ENCODE peak calls at places on chromosomes 13 and 19, in five cellular contexts. M is K562, D is GM12878, R is SK-N-SH, V is HepG2. H is an unnamed sample.

GRCh38 chr19:7725791-7726190 is 6.1 kb downstream of the CLEC4G start:
- DNase-seq in M (no peak), D (no peak), R (no peak), V (no peak), H (no peak)

GRCh38 chr19:44955500-44956439 is 590 bp downstream of the CLPTM1 start:
- DNase-seq in M (peak), D (no peak), R (no peak), V (no peak), H (no peak)

GRCh38 chr13:67574320-67575233 is 344.4 kb upstream of the PCDH9 start:
- DNase-seq in M (no peak), D (no peak), R (no peak), V (no peak), H (peak)

GRCh38 chr13:95485045-95485517 is 67.4 kb upstream of the CLDN10 start:
- DNase-seq in M (peak), D (no peak), R (peak), V (peak), H (peak)

GRCh38 chr13:21150013-21150412 is 26.3 kb downstream of the SKA3 start:
- DNase-seq in M (no peak), D (no peak), R (no peak), V (no peak), H (no peak)

GRCh38 chr19:46082728-46083050 is 41.8 kb downstream of the IGFL3 start:
- DNase-seq in M (no peak), D (no peak), R (no peak), V (no peak), H (no peak)

GRCh38 chr13:101272886-101273285 is 143.4 kb downstream of the NALCN start:
- DNase-seq in M (no peak), D (no peak), R (no peak), V (no peak), H (no peak)

GRCh38 chr19:43470288-43470687 is 4.9 kb upstream of the LYPD3 start:
- DNase-seq in M (no peak), D (no peak), R (peak), V (no peak), H (peak)

GRCh38 chr13:110409581-110409992 is 102.5 kb downstream of the COL4A2 start:
- DNase-seq in M (no peak), D (no peak), R (no peak), V (no peak), H (peak)

GRCh38 chr19:34241513-34242337 is 12.6 kb upstream of the GARRE1 start:
- DNase-seq in M (peak), D (no peak), R (no peak), V (peak), H (no peak)

GRCh38 chr13:44237276-44237767 is 136.3 kb upstream of the SERP2 start:
- DNase-seq in M (no peak), D (peak), R (peak), V (no peak), H (peak)

GRCh38 chr13:114119196-114119595 is 13.2 kb downstream of the RASA3 start:
- DNase-seq in M (no peak), D (no peak), R (peak), V (peak), H (peak)

GRCh38 chr19:12726988-12727316 is 3.2 kb upstream of the TNPO2 start:
- DNase-seq in M (no peak), D (no peak), R (no peak), V (no peak), H (no peak)

GRCh38 chr19:1882786-1883692 is 2.3 kb downstream of the ABHD17A start:
- DNase-seq in M (no peak), D (no peak), R (no peak), V (no peak), H (no peak)

GRCh38 chr13:41610426-41610825 is 153.1 kb downstream of the RGCC start:
- DNase-seq in M (no peak), D (no peak), R (no peak), V (peak), H (peak)
- TF ChIP-seq MXI1 in M (no peak), D (no peak), R (no peak), V (no peak), H (no peak)

GRCh38 chr13:32414580-32414979 is 13.3 kb downstream of the N4BP2L1 start:
- DNase-seq in M (no peak), D (no peak), R (no peak), V (no peak), H (no peak)

GRCh38 chr13:32417995-32418394 is 9.9 kb downstream of the N4BP2L1 start:
- DNase-seq in M (no peak), D (no peak), R (no peak), V (no peak), H (no peak)

GRCh38 chr13:32413284-32413683 is 14.6 kb downstream of the N4BP2L1 start:
- DNase-seq in M (no peak), D (no peak), R (no peak), V (no peak), H (no peak)

GRCh38 chr13:32419862-32420261 is 8.1 kb downstream of the N4BP2L1 start:
- DNase-seq in M (no peak), D (no peak), R (no peak), V (no peak), H (no peak)

DNA sequence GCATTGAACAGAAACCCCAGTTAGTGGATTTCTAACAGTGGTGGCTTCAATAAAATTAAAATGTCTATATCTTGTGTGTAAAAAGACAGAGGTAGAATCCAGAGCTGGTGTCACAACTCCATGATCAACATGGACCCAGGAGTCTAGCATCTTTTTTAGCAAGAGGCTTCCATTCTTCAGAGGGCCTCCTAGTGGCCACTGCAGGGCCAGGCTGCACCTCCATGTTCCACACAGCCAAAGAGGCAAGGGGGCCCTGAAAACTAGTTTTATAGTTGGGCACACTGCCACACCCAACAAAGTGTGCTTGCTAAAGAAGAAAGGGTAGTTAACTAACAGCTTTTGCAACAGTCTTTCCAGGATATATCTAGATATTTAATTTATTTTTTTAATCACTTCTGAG is 12.9 kb downstream of the N4BP2L1 start:
- DNase-seq in M (peak), D (no peak), R (peak), V (no peak), H (no peak)
- TF ChIP-seq MXI1 in M (no peak), D (no peak), R (no peak), V (no peak), H (no peak)

GRCh38 chr19:40348961-40349507 is 539 bp downstream of the PLD3 start:
- DNase-seq in M (peak), D (no peak), R (peak), V (peak), H (peak)
- TF ChIP-seq MXI1 in M (no peak), D (no peak), R (peak), V (no peak), H (no peak)

GRCh38 chr13:51645154-51645650 is 60.9 kb downstream of the WDFY2 start:
- DNase-seq in M (no peak), D (no peak), R (no peak), V (no peak), H (peak)
- TF ChIP-seq MXI1 in M (no peak), D (no peak), R (no peak), V (no peak), H (no peak)

GRCh38 chr13:96963786-96964475 is 30.3 kb downstream of the OXGR1 start:
- DNase-seq in M (no peak), D (no peak), R (no peak), V (no peak), H (no peak)

GRCh38 chr13:96967248-96967745 is 27.0 kb downstream of the OXGR1 start:
- DNase-seq in M (peak), D (no peak), R (no peak), V (peak), H (no peak)

GRCh38 chr13:96966415-96967102 is 27.7 kb downstream of the OXGR1 start:
- DNase-seq in M (no peak), D (no peak), R (no peak), V (no peak), H (no peak)

DNA sequence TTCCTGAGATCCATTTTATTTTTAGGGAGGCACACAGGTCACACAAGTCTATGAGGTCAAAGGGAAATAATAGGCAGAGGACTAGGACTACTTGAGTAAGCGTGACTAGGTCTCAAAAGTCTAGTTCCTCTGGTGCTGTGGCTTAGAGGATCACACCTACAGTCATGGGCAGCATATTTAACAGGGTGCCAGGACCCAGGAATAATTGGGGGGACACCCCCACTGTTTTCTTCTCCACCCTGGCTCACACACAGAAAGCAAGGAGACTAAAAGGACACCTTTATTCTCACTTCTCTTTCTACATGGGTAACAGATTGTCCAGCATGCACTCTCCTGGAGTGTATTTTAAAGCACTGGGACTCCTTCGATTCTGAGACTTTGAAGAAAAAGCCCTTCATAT is 26.2 kb downstream of the OXGR1 start:
- DNase-seq in M (no peak), D (no peak), R (no peak), V (no peak), H (no peak)
- TF ChIP-seq MXI1 in M (no peak), D (no peak), R (no peak), V (no peak), H (no peak)

GRCh38 chr13:34207334-34207733 is 389.4 kb downstream of the RFC3 start:
- DNase-seq in M (no peak), D (no peak), R (no peak), V (no peak), H (peak)
- TF ChIP-seq MXI1 in M (no peak), D (no peak), R (no peak), V (no peak), H (no peak)

GRCh38 chr19:58572026-58572817 is 913 bp downstream of the MZF1 start:
- DNase-seq in M (no peak), D (no peak), R (no peak), V (no peak), H (no peak)
- TF ChIP-seq MXI1 in M (no peak), D (no peak), R (no peak), V (no peak), H (no peak)

GRCh38 chr19:41445575-41445974 is 2.6 kb downstream of the ERICH4 start:
- DNase-seq in M (peak), D (no peak), R (no peak), V (no peak), H (no peak)
- TF ChIP-seq MXI1 in M (no peak), D (no peak), R (no peak), V (no peak), H (no peak)

GRCh38 chr19:48498922-48499321 is 12.7 kb downstream of the LMTK3 start:
- DNase-seq in M (no peak), D (no peak), R (peak), V (no peak), H (no peak)
- TF ChIP-seq MXI1 in M (no peak), D (no peak), R (no peak), V (no peak), H (no peak)

GRCh38 chr19:28399187-28399586 is 813.8 kb downstream of the UQCRFS1 start:
- DNase-seq in M (no peak), D (no peak), R (no peak), V (no peak), H (no peak)
- TF ChIP-seq MXI1 in M (no peak), D (no peak), R (no peak), V (no peak), H (no peak)